ENCODE peak calls at places on chromosomes 4 and X, in eight cellular contexts. F is ureter, R is GM19239, C is nucleus accumbens, A is A673, W is NCI-H1417 treated with DMSO at 0.1 percent for 48 hours, V is testis, L is hepatocyte. S is an unnamed sample.

GRCh38 chr4:125187621-125188176 is 127.1 kb upstream of the FAT4 start:
- DNase-seq in F (no peak), R (no peak), C (no peak), A (no peak), W (no peak), V (peak; percentile 25), L (no peak), S (peak; percentile 92)

GRCh38 chr4:139082750-139083532 is 67.4 kb downstream of the NOCT start:
- DNase-seq in F (peak; percentile 97), R (peak; percentile 83), C (peak; percentile 96), A (peak; percentile 99), W (peak; percentile 98), V (peak; percentile 99), L (peak; percentile 96), S (peak; percentile 94)

GRCh38 chr4:10366628-10367027 is 90.6 kb downstream of the ZNF518B start:
- DNase-seq in F (no peak), R (no peak), C (no peak), A (no peak), W (no peak), V (no peak), L (no peak), S (no peak)

GRCh38 chrX:154321624-154322023 is 26.0 kb downstream of the TKTL1 start:
- DNase-seq in F (no peak), R (no peak), C (no peak), A (no peak), W (no peak), V (peak; percentile 27), L (no peak), S (no peak)

GRCh38 chr4:102824398-102824797 is 3.0 kb downstream of the UBE2D3 start:
- DNase-seq in F (no peak), R (no peak), C (no peak), A (no peak), W (no peak), V (no peak), L (no peak), S (no peak)

GRCh38 chrX:127276326-127276725 is 456.8 kb downstream of the PRR32 start:
- DNase-seq in F (no peak), R (no peak), C (no peak), A (no peak), W (no peak), V (no peak), L (no peak), S (no peak)

GRCh38 chr4:106652095-106652494 is 283.5 kb upstream of the GIMD1 start:
- DNase-seq in F (no peak), R (no peak), C (no peak), A (no peak), W (no peak), V (no peak), L (no peak), S (no peak)

GRCh38 chrX:122363112-122363511 is 821.0 kb upstream of the GRIA3 start:
- DNase-seq in F (no peak), R (no peak), C (no peak), A (no peak), W (no peak), V (peak; percentile 12), L (no peak), S (no peak)

GRCh38 chr4:89312066-89312465 is 4.5 kb upstream of the GPRIN3 start:
- DNase-seq in F (no peak), R (no peak), C (no peak), A (no peak), W (no peak), V (no peak), L (no peak), S (no peak)

GRCh38 chr4:53589511-53589910 is 1.8 kb downstream of the LNX1 start:
- DNase-seq in F (no peak), R (no peak), C (no peak), A (no peak), W (no peak), V (no peak), L (no peak), S (no peak)

GRCh38 chr4:74038161-74039064 is at the start of gene CXCL3:
- DNase-seq in F (peak; percentile 63), R (no peak), C (peak; percentile 38), A (peak; percentile 57), W (no peak), V (peak; percentile 67), L (peak; percentile 83), S (peak; percentile 16)

GRCh38 chrX:153381684-153382532 is 19.2 kb downstream of the PNMA6E start:
- DNase-seq in F (no peak), R (no peak), C (peak; percentile 12), A (peak; percentile 75), W (peak; percentile 12), V (peak; percentile 40), L (peak; percentile 75), S (peak; percentile 27)

GRCh38 chr4:174873931-174874330 is 44.2 kb upstream of the ADAM29 start:
- DNase-seq in F (no peak), R (no peak), C (no peak), A (peak; percentile 11), W (no peak), V (peak; percentile 14), L (no peak), S (peak; percentile 25)

GRCh38 chr4:113043591-113043990 is 5.9 kb upstream of the ANK2 start:
- DNase-seq in F (no peak), R (no peak), C (no peak), A (no peak), W (no peak), V (no peak), L (no peak), S (no peak)

GRCh38 chrX:66731398-66731797 is 92.5 kb upstream of the EDA2R start:
- DNase-seq in F (no peak), R (peak; percentile 0), C (no peak), A (peak; percentile 35), W (no peak), V (no peak), L (peak; percentile 14), S (peak; percentile 17)

GRCh38 chr4:4759883-4760282 is 99.6 kb upstream of the MSX1 start:
- DNase-seq in F (no peak), R (no peak), C (no peak), A (no peak), W (no peak), V (no peak), L (no peak), S (no peak)

GRCh38 chrX:16278927-16279326 is 111.6 kb downstream of the MAGEB17 start:
- DNase-seq in F (no peak), R (no peak), C (no peak), A (peak; percentile 2), W (no peak), V (no peak), L (no peak), S (no peak)

GRCh38 chrX:147978931-147979330 is 2.2 kb upstream of the FMR1NB start:
- DNase-seq in F (no peak), R (no peak), C (no peak), A (peak; percentile 7), W (no peak), V (no peak), L (no peak), S (peak; percentile 55)

GRCh38 chr4:173763374-173763773 is 233.3 kb upstream of the HAND2 start:
- DNase-seq in F (no peak), R (no peak), C (no peak), A (no peak), W (no peak), V (no peak), L (no peak), S (peak; percentile 8)

GRCh38 chr4:1300466-1301455 is 11.1 kb downstream of the MAEA start:
- DNase-seq in F (no peak), R (no peak), C (peak; percentile 74), A (peak; percentile 81), W (no peak), V (peak; percentile 39), L (peak; percentile 52), S (peak; percentile 90)

GRCh38 chr4:118280501-118281218 is 72.1 kb downstream of the PRSS12 start:
- DNase-seq in F (peak; percentile 55), R (no peak), C (peak; percentile 29), A (peak; percentile 68), W (peak; percentile 8), V (peak; percentile 72), L (peak; percentile 77), S (peak; percentile 55)

GRCh38 chr4:187060551-187060950 is 336.9 kb upstream of the FAT1 start:
- DNase-seq in F (no peak), R (no peak), C (no peak), A (no peak), W (no peak), V (no peak), L (no peak), S (no peak)

GRCh38 chrX:71540801-71541545 is 8.1 kb downstream of the OGT start:
- DNase-seq in F (no peak), R (no peak), C (no peak), A (no peak), W (no peak), V (no peak), L (no peak), S (no peak)

GRCh38 chrX:107715331-107716044 is 60.1 kb downstream of the TSC22D3 start:
- DNase-seq in F (no peak), R (no peak), C (peak; percentile 34), A (no peak), W (no peak), V (no peak), L (no peak), S (no peak)

GRCh38 chrX:12141511-12141910 is 3.2 kb downstream of the FRMPD4 start:
- DNase-seq in F (no peak), R (no peak), C (no peak), A (no peak), W (no peak), V (no peak), L (no peak), S (no peak)

GRCh38 chr4:15020502-15021286 is 18.4 kb downstream of the CPEB2 start:
- DNase-seq in F (no peak), R (no peak), C (peak; percentile 2), A (no peak), W (no peak), V (no peak), L (no peak), S (no peak)

GRCh38 chr4:80219301-80220025 is 22.2 kb downstream of the PRDM8 start:
- DNase-seq in F (no peak), R (no peak), C (no peak), A (no peak), W (no peak), V (no peak), L (peak; percentile 5), S (no peak)

GRCh38 chr4:184899261-184900134 is 73.7 kb upstream of the ACSL1 start:
- DNase-seq in F (peak; percentile 52), R (no peak), C (no peak), A (no peak), W (no peak), V (no peak), L (no peak), S (no peak)

GRCh38 chr4:111040904-111041303 is 418.0 kb upstream of the PITX2 start:
- DNase-seq in F (no peak), R (no peak), C (no peak), A (no peak), W (no peak), V (no peak), L (no peak), S (no peak)

GRCh38 chrX:151753313-151754041 is 18.9 kb downstream of the CNGA2 start:
- DNase-seq in F (peak; percentile 61), R (peak; percentile 19), C (peak; percentile 23), A (peak; percentile 27), W (no peak), V (peak; percentile 66), L (peak; percentile 74), S (peak; percentile 40)

GRCh38 chr4:146288188-146288587 is 73.8 kb downstream of the REELD1 start:
- DNase-seq in F (no peak), R (no peak), C (no peak), A (no peak), W (no peak), V (no peak), L (no peak), S (no peak)

GRCh38 chr4:71765837-71766236 is 18.0 kb downstream of the GC start:
- DNase-seq in F (no peak), R (no peak), C (no peak), A (no peak), W (no peak), V (no peak), L (no peak), S (no peak)

GRCh38 chr4:81343536-81343935 is 128.2 kb downstream of the RASGEF1B start:
- DNase-seq in F (no peak), R (no peak), C (no peak), A (no peak), W (no peak), V (no peak), L (no peak), S (no peak)

GRCh38 chrX:155535866-155536265 is 76.9 kb downstream of the TMLHE start:
- DNase-seq in F (no peak), R (no peak), C (no peak), A (no peak), W (no peak), V (no peak), L (no peak), S (no peak)

S was measured in A172.